ENCODE peak calls at places on chromosomes 5 and 9, in eight cellular contexts. G, U, N, X, D, Q, M and J are unnamed samples.

GRCh38 chr5:139676951-139677367 is 28.8 kb downstream of the CXXC5 start:
- DNase-seq in G (no peak), U (no peak), N (no peak), X (no peak), D (no peak), Q (no peak), M (no peak), J (peak)

GRCh38 chr5:18395126-18396110 is 761.2 kb downstream of the TAF11L14 start:
- DNase-seq in G (no peak), U (no peak), N (no peak), X (no peak), D (no peak), Q (no peak), M (no peak), J (no peak)

GRCh38 chr5:77744116-77744515 is 32.0 kb downstream of the TBCA start:
- DNase-seq in G (no peak), U (no peak), N (no peak), X (no peak), D (no peak), Q (no peak), M (no peak), J (no peak)

GRCh38 chr5:90983748-90984147 is 399.4 kb downstream of the ARRDC3 start:
- DNase-seq in G (no peak), U (no peak), N (no peak), X (peak), D (no peak), Q (no peak), M (no peak), J (no peak)

GRCh38 chr9:112783551-112783954 is 33.0 kb downstream of the SNX30 start:
- DNase-seq in G (no peak), U (no peak), N (no peak), X (no peak), D (no peak), Q (no peak), M (no peak), J (no peak)

GRCh38 chr5:179827684-179828083 is 7.0 kb downstream of the SQSTM1 start:
- DNase-seq in G (no peak), U (no peak), N (peak), X (no peak), D (no peak), Q (no peak), M (no peak), J (no peak)

GRCh38 chr9:137286980-137287383 is 9.5 kb downstream of the TOR4A start:
- DNase-seq in G (no peak), U (peak), N (no peak), X (peak), D (peak), Q (peak), M (no peak), J (peak)

GRCh38 chr5:56814361-56814962 is 887 bp upstream of the MAP3K1 start:
- DNase-seq in G (peak), U (peak), N (no peak), X (peak), D (no peak), Q (peak), M (no peak), J (peak)

GRCh38 chr9:92094655-92095054 is 20.6 kb downstream of the SPTLC1 start:
- DNase-seq in G (no peak), U (no peak), N (peak), X (no peak), D (no peak), Q (no peak), M (no peak), J (no peak)

GRCh38 chr5:43215073-43215631 is 23.1 kb downstream of the NIM1K start:
- DNase-seq in G (no peak), U (no peak), N (peak), X (no peak), D (peak), Q (no peak), M (no peak), J (no peak)

GRCh38 chr9:136004219-136004618 is 43.0 kb upstream of the UBAC1 start:
- DNase-seq in G (no peak), U (no peak), N (no peak), X (no peak), D (no peak), Q (no peak), M (no peak), J (no peak)

GRCh38 chr5:142245776-142246175 is 79.0 kb downstream of the SPRY4 start:
- DNase-seq in G (no peak), U (no peak), N (no peak), X (no peak), D (peak), Q (no peak), M (no peak), J (no peak)

GRCh38 chr9:93911871-93912554 is 43.1 kb downstream of the BARX1 start:
- DNase-seq in G (no peak), U (no peak), N (no peak), X (no peak), D (no peak), Q (peak), M (no peak), J (no peak)

GRCh38 chr5:107799306-107799705 is 128.6 kb upstream of the EFNA5 start:
- DNase-seq in G (no peak), U (no peak), N (no peak), X (no peak), D (no peak), Q (no peak), M (no peak), J (no peak)

GRCh38 chr9:19049872-19050636 is 827 bp downstream of the RRAGA start:
- DNase-seq in G (no peak), U (no peak), N (peak), X (no peak), D (peak), Q (no peak), M (peak), J (no peak)

GRCh38 chr9:98808411-98808815 is 943 bp downstream of the GALNT12 start:
- DNase-seq in G (no peak), U (peak), N (no peak), X (no peak), D (no peak), Q (peak), M (no peak), J (no peak)

GRCh38 chr5:80961376-80962281 is 1.5 kb downstream of the RASGRF2 start:
- DNase-seq in G (no peak), U (peak), N (no peak), X (no peak), D (no peak), Q (no peak), M (no peak), J (peak)

GRCh38 chr5:149128023-149128875 is 13.0 kb upstream of the ABLIM3 start:
- DNase-seq in G (no peak), U (peak), N (no peak), X (peak), D (peak), Q (no peak), M (no peak), J (peak)

GRCh38 chr5:14190194-14191164 is 47.3 kb downstream of the TRIO start:
- DNase-seq in G (no peak), U (peak), N (peak), X (peak), D (peak), Q (no peak), M (no peak), J (no peak)

GRCh38 chr9:121556580-121556979 is 56.9 kb upstream of the GGTA1 start:
- DNase-seq in G (no peak), U (peak), N (peak), X (peak), D (peak), Q (peak), M (peak), J (no peak)

GRCh38 chr5:150562832-150563231 is 54.9 kb downstream of the NDST1 start:
- DNase-seq in G (no peak), U (peak), N (peak), X (peak), D (peak), Q (no peak), M (peak), J (peak)

GRCh38 chr9:137669261-137669672 is 50.5 kb downstream of the EHMT1 start:
- DNase-seq in G (no peak), U (no peak), N (no peak), X (peak), D (no peak), Q (no peak), M (no peak), J (no peak)

GRCh38 chr5:6470672-6471071 is 22.0 kb downstream of the UBE2QL1 start:
- DNase-seq in G (no peak), U (no peak), N (no peak), X (no peak), D (no peak), Q (peak), M (no peak), J (no peak)

GRCh38 chr9:18890372-18890771 is 142.6 kb downstream of the SAXO1 start:
- DNase-seq in G (no peak), U (no peak), N (peak), X (no peak), D (peak), Q (no peak), M (no peak), J (no peak)

GRCh38 chr9:107309271-107309670 is 26.2 kb downstream of the RAD23B start:
- DNase-seq in G (no peak), U (no peak), N (no peak), X (no peak), D (no peak), Q (no peak), M (no peak), J (no peak)

GRCh38 chr5:150070277-150070638 is 16.1 kb downstream of the CSF1R start:
- DNase-seq in G (no peak), U (no peak), N (no peak), X (no peak), D (no peak), Q (no peak), M (no peak), J (no peak)

GRCh38 chr5:132688536-132689409 is 15.0 kb downstream of the IL4 start:
- DNase-seq in G (no peak), U (no peak), N (no peak), X (no peak), D (peak), Q (no peak), M (no peak), J (no peak)

GRCh38 chr5:97475847-97476246 is 292.8 kb upstream of the RIOK2 start:
- DNase-seq in G (no peak), U (no peak), N (no peak), X (no peak), D (no peak), Q (no peak), M (no peak), J (no peak)

GRCh38 chr5:124546643-124547042 is 199.8 kb downstream of the ZNF608 start:
- DNase-seq in G (no peak), U (peak), N (no peak), X (peak), D (peak), Q (no peak), M (no peak), J (peak)

GRCh38 chr5:153476767-153477166 is 13.7 kb upstream of the GRIA1 start:
- DNase-seq in G (no peak), U (no peak), N (peak), X (peak), D (peak), Q (no peak), M (no peak), J (no peak)

GRCh38 chr9:73548201-73548600 is 396.5 kb downstream of the ANXA1 start:
- DNase-seq in G (no peak), U (no peak), N (no peak), X (no peak), D (no peak), Q (no peak), M (no peak), J (no peak)

GRCh38 chr9:125472926-125473701 is 211.5 kb downstream of the GAPVD1 start:
- DNase-seq in G (no peak), U (no peak), N (peak), X (no peak), D (peak), Q (no peak), M (no peak), J (peak)
- TF ChIP-seq CTCF in G (no peak), U (no peak), N (no peak), X (no peak), D (peak), Q (no peak), M (peak), J (no peak)

DNA sequence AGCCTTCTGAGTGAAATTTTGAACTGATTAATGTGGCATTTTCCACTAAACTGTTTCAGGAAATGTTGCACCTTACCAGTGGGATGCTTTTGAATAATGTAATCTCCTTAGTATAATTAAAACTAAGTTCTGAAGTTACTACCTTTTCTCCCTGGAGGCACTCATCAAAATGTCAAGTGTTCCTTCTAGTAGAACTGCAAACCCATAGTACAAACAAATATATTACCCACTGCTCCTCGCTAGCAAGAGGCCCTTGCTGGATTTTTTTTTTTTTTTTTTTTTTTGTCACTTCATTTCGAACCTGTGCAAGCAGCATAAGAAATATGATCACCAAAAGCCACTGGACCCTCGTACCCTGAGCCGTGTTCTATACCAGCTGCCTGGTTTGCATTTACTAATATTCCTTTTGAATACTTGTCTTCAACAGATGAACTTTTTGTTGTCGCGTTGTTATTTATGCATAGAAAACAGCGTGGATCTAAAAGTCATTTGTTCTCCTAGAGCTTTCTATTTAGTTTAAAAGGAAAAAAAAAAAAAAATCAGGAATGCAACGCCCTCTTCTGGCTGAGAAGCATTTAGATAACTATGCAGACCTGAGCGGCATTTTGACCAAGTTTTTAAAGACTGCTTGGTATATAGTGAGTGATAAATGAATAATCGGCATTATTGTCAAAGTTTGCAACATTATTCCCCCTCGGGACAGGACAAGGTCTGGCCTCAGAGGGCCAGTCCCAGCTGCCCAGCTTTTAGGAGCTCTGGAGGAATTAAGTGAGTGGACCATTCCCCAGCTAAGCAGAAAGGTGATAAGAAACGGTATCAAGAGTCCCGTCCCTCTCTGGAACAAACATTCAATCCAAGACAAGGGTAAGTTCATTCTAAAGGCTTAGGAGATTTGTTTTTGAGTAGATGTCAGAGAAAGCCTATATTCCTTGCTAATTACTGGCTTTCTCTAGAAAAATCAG is 162.5 kb upstream of the KIF2A start:
- DNase-seq in G (no peak), U (peak), N (peak), X (peak), D (peak), Q (no peak), M (no peak), J (no peak)
- TF ChIP-seq CTCF in G (no peak), U (peak), N (peak), X (peak), D (peak), Q (no peak), M (peak), J (peak)

DNA sequence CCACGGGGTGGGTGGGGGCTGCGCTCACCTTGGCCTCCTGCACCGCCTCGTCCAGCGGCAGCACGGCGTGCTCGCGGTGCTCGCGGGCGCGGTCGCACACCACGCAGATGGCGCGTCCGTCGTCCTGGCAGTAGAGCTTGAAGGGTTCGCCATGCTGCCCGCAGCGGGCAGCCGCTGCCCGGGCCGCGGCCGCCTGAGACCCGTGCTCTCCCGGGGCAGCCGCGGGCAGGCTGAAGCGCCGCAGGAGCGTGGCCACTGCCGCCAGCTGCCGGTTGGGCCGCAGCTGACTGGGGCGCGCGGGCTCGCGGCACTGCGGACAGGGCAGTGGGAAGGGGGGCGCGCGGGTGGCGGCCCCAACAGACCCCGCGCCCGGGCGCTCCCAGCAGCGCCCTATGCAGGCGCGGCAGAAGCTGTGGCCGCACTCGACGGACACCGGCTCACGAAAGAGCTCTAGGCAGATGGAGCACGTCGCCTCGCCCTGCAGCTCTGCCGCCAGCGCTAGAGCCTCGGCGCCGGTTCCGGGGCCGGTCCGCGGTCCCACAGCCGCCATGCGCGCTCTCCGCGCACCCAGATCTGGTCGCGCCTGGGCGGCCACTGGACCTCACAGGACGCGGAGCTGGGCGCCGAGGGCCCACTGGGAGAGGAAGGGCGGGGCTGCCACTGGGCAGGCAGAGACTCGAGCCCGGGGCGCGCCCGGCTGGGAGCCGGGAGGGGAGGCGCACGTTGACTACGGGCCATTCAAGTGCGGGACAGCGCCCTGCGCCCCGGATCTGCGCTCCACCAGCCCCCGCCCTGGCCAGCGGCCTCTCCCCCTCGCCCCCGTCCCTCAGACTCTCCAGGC is at the start of gene TRIM7:
- DNase-seq in G (peak), U (peak), N (peak), X (peak), D (no peak), Q (peak), M (no peak), J (peak)
- TF ChIP-seq CTCF in G (no peak), U (no peak), N (no peak), X (no peak), D (no peak), Q (no peak), M (no peak), J (no peak)

GRCh38 chr9:127930298-127931091 is at the start of gene PIP5KL1:
- DNase-seq in G (peak), U (peak), N (peak), X (peak), D (peak), Q (peak), M (peak), J (peak)
- TF ChIP-seq CTCF in G (no peak), U (no peak), N (peak), X (peak), D (peak), Q (no peak), M (no peak), J (no peak)

GRCh38 chr5:134620634-134621033 is 12.0 kb downstream of the SAR1B start:
- DNase-seq in G (no peak), U (no peak), N (no peak), X (no peak), D (no peak), Q (no peak), M (no peak), J (no peak)

GRCh38 chr5:134625559-134625958 is 7.1 kb downstream of the SAR1B start:
- DNase-seq in G (no peak), U (no peak), N (no peak), X (no peak), D (no peak), Q (no peak), M (no peak), J (no peak)

GRCh38 chr5:134626369-134627014 is 6.1 kb downstream of the SAR1B start:
- DNase-seq in G (no peak), U (no peak), N (peak), X (peak), D (peak), Q (no peak), M (no peak), J (no peak)
- TF ChIP-seq CTCF in G (no peak), U (no peak), N (no peak), X (no peak), D (no peak), Q (no peak), M (no peak), J (no peak)

DNA sequence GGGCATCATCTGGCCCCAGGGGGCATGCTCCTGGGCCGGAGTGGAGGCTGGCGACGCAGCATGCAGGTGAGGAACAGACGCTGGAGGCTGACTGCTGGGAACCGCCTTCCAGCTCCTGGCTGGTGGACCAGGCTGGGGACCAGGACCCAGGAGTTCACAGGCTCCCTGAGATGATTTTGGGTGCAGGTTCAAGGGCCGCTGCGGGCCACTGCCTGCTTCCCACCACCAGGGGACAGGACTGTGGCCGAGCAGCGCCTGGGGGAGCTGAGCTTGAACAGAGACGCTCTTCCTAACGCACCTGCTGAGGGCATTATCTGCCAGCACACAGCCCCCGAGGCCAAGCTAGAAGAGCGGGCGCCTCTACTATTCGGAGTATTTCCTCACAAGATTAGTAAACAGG is 132.1 kb upstream of the RAPGEF1 start:
- DNase-seq in G (no peak), U (no peak), N (no peak), X (no peak), D (no peak), Q (no peak), M (no peak), J (no peak)
- TF ChIP-seq CTCF in G (no peak), U (no peak), N (no peak), X (no peak), D (peak), Q (no peak), M (no peak), J (peak)

DNA sequence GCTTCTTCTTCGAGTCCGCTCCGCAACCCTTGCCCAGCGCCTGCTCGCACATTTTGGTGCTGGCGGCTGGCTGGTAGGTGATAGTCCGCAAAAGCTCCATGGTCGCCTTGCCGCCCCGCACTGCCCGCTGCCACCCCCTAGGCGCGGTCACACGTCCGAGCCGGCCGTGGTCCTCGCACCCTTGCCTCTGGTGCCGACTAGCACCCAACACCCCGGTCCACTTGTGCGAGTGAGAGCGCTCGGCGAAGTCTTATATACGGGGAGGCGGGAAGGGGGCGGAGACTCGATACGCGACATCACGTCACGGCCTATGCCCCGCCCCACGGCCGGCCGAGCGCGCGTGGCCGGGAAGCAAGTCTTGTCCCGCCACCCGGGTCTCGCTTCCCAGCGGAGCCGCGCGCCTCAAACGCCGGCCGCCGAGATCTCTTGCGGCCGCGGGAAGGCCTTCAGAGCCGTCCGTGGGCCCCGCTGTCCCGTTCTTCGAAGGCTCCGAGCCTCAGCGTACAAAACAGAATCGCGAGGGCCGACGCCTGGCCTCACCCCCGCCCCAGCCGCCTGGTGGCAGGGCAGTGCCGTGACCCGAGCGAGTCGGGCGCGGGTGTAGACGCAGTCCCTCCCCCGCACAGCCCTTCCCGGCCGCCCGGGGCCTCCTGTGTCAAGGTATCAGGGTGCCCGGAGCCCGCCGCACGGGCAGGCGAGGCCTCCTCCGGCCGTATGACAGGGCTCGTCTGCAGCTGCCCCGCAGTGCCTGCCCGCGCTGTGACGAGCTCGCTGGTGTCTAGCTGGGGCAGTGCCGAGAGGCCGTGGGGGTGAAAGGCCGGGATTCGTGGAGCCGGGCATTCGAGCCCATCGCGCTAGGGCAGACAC is at the start of gene PLK2:
- DNase-seq in G (peak), U (peak), N (peak), X (peak), D (peak), Q (peak), M (peak), J (peak)
- TF ChIP-seq CTCF in G (no peak), U (no peak), N (peak), X (no peak), D (peak), Q (peak), M (peak), J (no peak)